ENCODE peak calls at places on chromosomes 13 and 19, in seven cellular contexts. N, T, P, F, I, A and Z are unnamed samples.

GRCh38 chr13:37715606-37716015 is 117.0 kb upstream of the POSTN start:
- DNase-seq in N (no peak), T (no peak), P (no peak), F (no peak), I (no peak), A (no peak), Z (no peak)

GRCh38 chr19:13537454-13537853 is 31.2 kb upstream of the CACNA1A start:
- DNase-seq in N (no peak), T (peak), P (no peak), F (no peak), I (no peak), A (no peak), Z (no peak)

GRCh38 chr13:99636728-99637353 is 135.6 kb downstream of the TM9SF2 start:
- DNase-seq in N (no peak), T (no peak), P (peak), F (no peak), I (no peak), A (no peak), Z (no peak)

GRCh38 chr13:113118328-113119021 is 4.1 kb upstream of the F10 start:
- DNase-seq in N (no peak), T (no peak), P (no peak), F (no peak), I (no peak), A (no peak), Z (no peak)

GRCh38 chr19:43518051-43518450 is 8.9 kb downstream of the ETHE1 start:
- DNase-seq in N (no peak), T (peak), P (no peak), F (no peak), I (no peak), A (no peak), Z (no peak)

GRCh38 chr13:23202383-23202782 is 21.6 kb downstream of the SGCG start:
- DNase-seq in N (no peak), T (no peak), P (no peak), F (no peak), I (no peak), A (no peak), Z (no peak)

GRCh38 chr19:47757617-47758432 is 12.5 kb downstream of the NOP53 start:
- DNase-seq in N (no peak), T (no peak), P (no peak), F (no peak), I (no peak), A (no peak), Z (no peak)

GRCh38 chr19:42066075-42066754 is 3.8 kb downstream of the GRIK5 start:
- DNase-seq in N (peak), T (peak), P (no peak), F (no peak), I (peak), A (no peak), Z (no peak)

GRCh38 chr19:51183629-51184028 is 41.3 kb upstream of the CD33 start:
- DNase-seq in N (no peak), T (no peak), P (no peak), F (no peak), I (no peak), A (no peak), Z (no peak)

GRCh38 chr19:13872695-13873389 is 4.1 kb upstream of the NANOS3 start:
- DNase-seq in N (no peak), T (no peak), P (no peak), F (no peak), I (peak), A (no peak), Z (peak)

GRCh38 chr13:99968521-99969367 is 2.8 kb downstream of the ZIC5 start:
- DNase-seq in N (no peak), T (no peak), P (no peak), F (no peak), I (no peak), A (no peak), Z (no peak)

GRCh38 chr19:41691268-41691970 is 3.3 kb upstream of the CEACAM7 start:
- DNase-seq in N (no peak), T (no peak), P (no peak), F (no peak), I (peak), A (no peak), Z (no peak)